ENCODE peak calls at places on chromosomes 5 and 9, in nine cellular contexts. H is HEK293T; X is nephron progenitor cell; R is GM12865; G is adrenal gland; I is mesendoderm; V is stimulated activated CD8-positive, alpha-beta memory T cell treated with anti-CD3 and anti-CD28 coated beads, Interleukin-4, amount 100 ng/mL, for 24 hours; S is NCI-H69; Q is effector CD4-positive, alpha-beta T cell. F is an unnamed sample.

GRCh38 chr9:16103613-16104012 is 550.8 kb downstream of the CCDC171 start:
- DNase-seq in H (no peak), V (no peak), I (no peak), S (no peak), X (peak), G (peak), Q (no peak), R (no peak), F (peak)

GRCh38 chr5:14518638-14519037 is 63.0 kb upstream of the OTULINL start:
- DNase-seq in X (no peak), S (no peak), R (no peak), I (no peak), G (no peak), H (no peak), Q (no peak), V (no peak), F (no peak)

GRCh38 chr5:34666392-34667080 is 10.4 kb downstream of the RAI14 start:
- DNase-seq in X (no peak), G (no peak), R (no peak), S (no peak), Q (no peak), V (no peak), H (no peak), I (no peak), F (no peak)

GRCh38 chr5:173573126-173573960 is 43.1 kb downstream of the BOD1 start:
- DNase-seq in R (peak), G (peak), V (peak), X (peak), S (peak), Q (peak), I (peak), H (peak), F (peak)

GRCh38 chr5:67963789-67964519 is 251.6 kb upstream of the PIK3R1 start:
- DNase-seq in V (no peak), I (no peak), Q (no peak), R (no peak), G (no peak), X (no peak), H (no peak), S (no peak), F (no peak)

GRCh38 chr9:130128251-130128650 is 44.0 kb upstream of the NCS1 start:
- DNase-seq in I (no peak), S (no peak), R (peak), V (peak), X (no peak), G (no peak), H (no peak), Q (peak), F (no peak)

GRCh38 chr5:173886157-173886556 is 2.0 kb upstream of the CPEB4 start:
- DNase-seq in Q (no peak), X (no peak), G (no peak), I (no peak), R (no peak), V (no peak), S (no peak), H (no peak), F (no peak)

GRCh38 chr5:43425965-43426364 is 13.8 kb upstream of the CCL28 start:
- DNase-seq in G (peak), X (no peak), H (no peak), S (no peak), R (no peak), I (no peak), V (no peak), Q (no peak), F (no peak)

GRCh38 chr5:151870820-151871219 is 53.8 kb downstream of the GLRA1 start:
- DNase-seq in S (no peak), Q (no peak), G (no peak), I (peak), X (no peak), R (no peak), V (no peak), H (no peak), F (no peak)

GRCh38 chr9:19550009-19550408 is 141.2 kb downstream of the ACER2 start:
- DNase-seq in G (no peak), V (no peak), I (no peak), R (peak), S (peak), Q (no peak), H (no peak), X (no peak), F (no peak)

GRCh38 chr5:100575815-100576214 is 40.6 kb downstream of the FAM174A start:
- DNase-seq in H (no peak), G (no peak), I (no peak), S (no peak), X (no peak), Q (no peak), R (no peak), V (no peak), F (no peak)

GRCh38 chr9:127218818-127219217 is 45.8 kb upstream of the GARNL3 start:
- DNase-seq in H (no peak), Q (no peak), I (no peak), X (no peak), S (no peak), V (no peak), G (peak), R (no peak), F (no peak)

GRCh38 chr5:96433066-96433447 is at the start of gene PCSK1:
- DNase-seq in G (no peak), X (peak), R (no peak), Q (no peak), H (no peak), I (peak), S (peak), V (no peak), F (no peak)

GRCh38 chr9:112762726-112763518 is 12.4 kb downstream of the SNX30 start:
- DNase-seq in G (no peak), H (no peak), X (no peak), V (no peak), Q (no peak), I (no peak), R (no peak), S (no peak), F (no peak)

GRCh38 chr9:5321058-5321457 is 16.5 kb upstream of the RLN2 start:
- DNase-seq in R (peak), V (no peak), G (no peak), Q (no peak), X (no peak), I (peak), H (no peak), S (no peak), F (no peak)

GRCh38 chr9:105127863-105128220 is 116.6 kb upstream of the SLC44A1 start:
- DNase-seq in S (peak), X (no peak), R (peak), Q (peak), G (no peak), I (peak), H (no peak), V (no peak), F (no peak)

GRCh38 chr5:105903069-105903468 is 1767.7 kb downstream of the EFNA5 start:
- DNase-seq in R (no peak), S (peak), Q (no peak), V (no peak), H (no peak), I (no peak), G (no peak), X (no peak), F (no peak)

GRCh38 chr9:136606687-136607333 is 55.9 kb upstream of the EGFL7 start:
- DNase-seq in S (no peak), Q (no peak), G (no peak), R (no peak), V (no peak), X (no peak), I (no peak), H (no peak), F (no peak)

GRCh38 chr5:58022055-58022454 is 437.8 kb downstream of the PLK2 start:
- DNase-seq in I (no peak), G (no peak), X (no peak), S (no peak), V (no peak), R (no peak), H (no peak), Q (no peak), F (no peak)